ENCODE peak calls at places on chromosome 18, in seven cellular contexts. W is GM03348, Q is NCI-H69, Y is NCI-H345, H is SW 1271, O is GM19239, R is fibroblast of gingiva. T is an unnamed sample.

GRCh38 chr18:69397096-69397495 is 3.6 kb upstream of the DOK6 start:
- DNase-seq in W (peak; percentile 12), Q (no peak), Y (no peak), H (no peak), O (no peak), R (peak; percentile 17), T (no peak)

GRCh38 chr18:58314284-58314683 is 270.3 kb downstream of the NEDD4L start:
- DNase-seq in W (peak; percentile 88), Q (peak; percentile 68), Y (no peak), H (peak; percentile 7), O (no peak), R (peak; percentile 93), T (no peak)

GRCh38 chr18:59669872-59670657 is 27.2 kb downstream of the CCBE1 start:
- DNase-seq in W (peak; percentile 73), Q (no peak), Y (no peak), H (no peak), O (no peak), R (peak; percentile 87), T (no peak)

GRCh38 chr18:24342347-24342746 is 55.3 kb downstream of the OSBPL1A start:
- DNase-seq in W (no peak), Q (no peak), Y (no peak), H (no peak), O (no peak), R (no peak), T (no peak)

GRCh38 chr18:62790836-62791772 is 75.8 kb downstream of the PHLPP1 start:
- DNase-seq in W (peak; percentile 39), Q (peak; percentile 79), Y (no peak), H (no peak), O (no peak), R (peak; percentile 49), T (no peak)

GRCh38 chr18:13382990-13383821 is 164.6 kb downstream of the LDLRAD4 start:
- DNase-seq in W (no peak), Q (no peak), Y (no peak), H (no peak), O (no peak), R (no peak), T (no peak)

GRCh38 chr18:55432307-55433040 is 155.5 kb downstream of the TCF4 start:
- DNase-seq in W (no peak), Q (no peak), Y (no peak), H (no peak), O (no peak), R (no peak), T (no peak)

GRCh38 chr18:22817844-22818243 is 115.3 kb upstream of the RBBP8 start:
- DNase-seq in W (no peak), Q (peak; percentile 66), Y (no peak), H (no peak), O (no peak), R (no peak), T (no peak)

GRCh38 chr18:48119204-48119603 is 188.7 kb upstream of the SMAD2 start:
- DNase-seq in W (no peak), Q (no peak), Y (no peak), H (no peak), O (no peak), R (no peak), T (no peak)

GRCh38 chr18:47254341-47254939 is 3.0 kb upstream of the SKOR2 start:
- DNase-seq in W (peak; percentile 50), Q (no peak), Y (no peak), H (no peak), O (no peak), R (no peak), T (no peak)

GRCh38 chr18:49892148-49892924 is 79.0 kb upstream of the ACAA2 start:
- DNase-seq in W (no peak), Q (no peak), Y (peak; percentile 29), H (no peak), O (no peak), R (no peak), T (no peak)

GRCh38 chr18:54257015-54257414 is 12.3 kb upstream of the POLI start:
- DNase-seq in W (peak; percentile 46), Q (no peak), Y (no peak), H (no peak), O (no peak), R (peak; percentile 63), T (no peak)

GRCh38 chr18:42183746-42184145 is 228.7 kb downstream of the PIK3C3 start:
- DNase-seq in W (peak; percentile 84), Q (no peak), Y (no peak), H (peak; percentile 9), O (no peak), R (peak; percentile 2), T (no peak)

GRCh38 chr18:61833978-61834377 is 58.8 kb downstream of the RNF152 start:
- DNase-seq in W (no peak), Q (no peak), Y (no peak), H (no peak), O (no peak), R (no peak), T (no peak)

GRCh38 chr18:8607776-8608682 is 1.2 kb upstream of the RAB12 start:
- DNase-seq in W (no peak), Q (no peak), Y (no peak), H (no peak), O (no peak), R (peak; percentile 96), T (no peak)

GRCh38 chr18:69980509-69980908 is 32.8 kb upstream of the CD226 start:
- DNase-seq in W (no peak), Q (peak; percentile 23), Y (no peak), H (no peak), O (no peak), R (no peak), T (no peak)

GRCh38 chr18:79275992-79276391 is 119.7 kb upstream of the NFATC1 start:
- DNase-seq in W (no peak), Q (peak; percentile 54), Y (no peak), H (no peak), O (no peak), R (peak; percentile 48), T (no peak)

GRCh38 chr18:59660976-59661743 is 36.1 kb downstream of the CCBE1 start:
- DNase-seq in W (no peak), Q (no peak), Y (no peak), H (no peak), O (no peak), R (peak; percentile 94), T (no peak)

GRCh38 chr18:79092869-79093268 is 23.7 kb downstream of the ATP9B start:
- DNase-seq in W (no peak), Q (no peak), Y (no peak), H (no peak), O (no peak), R (no peak), T (no peak)

GRCh38 chr18:22185298-22185697 is 15.9 kb downstream of the GATA6 start:
- DNase-seq in W (no peak), Q (peak; percentile 50), Y (no peak), H (no peak), O (no peak), R (no peak), T (no peak)

GRCh38 chr18:78929502-78929901 is 50.1 kb upstream of the SALL3 start:
- DNase-seq in W (no peak), Q (no peak), Y (no peak), H (no peak), O (no peak), R (no peak), T (no peak)

GRCh38 chr18:49613741-49614151 is 51.9 kb downstream of the LIPG start:
- DNase-seq in W (no peak), Q (peak; percentile 95), Y (peak; percentile 74), H (no peak), O (no peak), R (no peak), T (no peak)

GRCh38 chr18:25737710-25738251 is 352.6 kb downstream of the SS18 start:
- DNase-seq in W (peak; percentile 51), Q (no peak), Y (no peak), H (no peak), O (no peak), R (peak; percentile 82), T (no peak)

GRCh38 chr18:51110073-51110797 is 80.2 kb downstream of the SMAD4 start:
- DNase-seq in W (peak; percentile 94), Q (peak; percentile 74), Y (peak; percentile 42), H (no peak), O (peak; percentile 83), R (peak; percentile 9), T (peak; percentile 64)

GRCh38 chr18:45168883-45169585 is 446.2 kb upstream of the SLC14A2 start:
- DNase-seq in W (no peak), Q (peak; percentile 44), Y (no peak), H (no peak), O (no peak), R (peak; percentile 90), T (no peak)

GRCh38 chr18:8389391-8390340 is 219.6 kb upstream of the RAB12 start:
- DNase-seq in W (peak; percentile 83), Q (peak; percentile 90), Y (peak; percentile 68), H (no peak), O (peak; percentile 28), R (peak; percentile 66), T (peak; percentile 72)

GRCh38 chr18:32530947-32531651 is 60.4 kb upstream of the GAREM1 start:
- DNase-seq in W (no peak), Q (peak; percentile 85), Y (peak; percentile 39), H (no peak), O (no peak), R (peak; percentile 11), T (no peak)

GRCh38 chr18:48913201-48913600 is 37.6 kb downstream of the SMAD7 start:
- DNase-seq in W (no peak), Q (peak; percentile 64), Y (no peak), H (no peak), O (no peak), R (no peak), T (no peak)

GRCh38 chr18:47184419-47185050 is 8.4 kb upstream of the IER3IP1 start:
- DNase-seq in W (no peak), Q (peak; percentile 62), Y (no peak), H (no peak), O (no peak), R (peak; percentile 10), T (no peak)

GRCh38 chr18:8949206-8949605 is 153.3 kb upstream of the NDUFV2 start:
- DNase-seq in W (peak; percentile 60), Q (peak; percentile 56), Y (no peak), H (no peak), O (no peak), R (no peak), T (no peak)

GRCh38 chr18:9827211-9827855 is 58.4 kb upstream of the TXNDC2 start:
- DNase-seq in W (no peak), Q (no peak), Y (no peak), H (no peak), O (no peak), R (no peak), T (no peak)

GRCh38 chr18:51030537-51031258 is 685 bp downstream of the SMAD4 start:
- DNase-seq in W (peak; percentile 89), Q (peak; percentile 93), Y (peak; percentile 63), H (no peak), O (peak; percentile 47), R (peak; percentile 53), T (no peak)

GRCh38 chr18:8151176-8151575 is 458.1 kb upstream of the RAB12 start:
- DNase-seq in W (no peak), Q (no peak), Y (no peak), H (no peak), O (no peak), R (no peak), T (no peak)

GRCh38 chr18:48939368-48940097 is 11.2 kb downstream of the SMAD7 start:
- DNase-seq in W (peak; percentile 70), Q (no peak), Y (no peak), H (no peak), O (no peak), R (no peak), T (no peak)